ENCODE peak calls at places on chromosome 2, in seven cellular contexts. X, H, C, L, G, I and K are unnamed samples.

GRCh38 chr2:216606551-216607527 is 26.4 kb upstream of the IGFBP2 start:
- DNase-seq in X (no peak), H (peak; percentile 25), C (no peak), L (no peak), G (no peak), I (no peak), K (no peak)

GRCh38 chr2:24152413-24153197 is 22.2 kb upstream of the FAM228A start:
- DNase-seq in X (no peak), H (no peak), C (no peak), L (no peak), G (no peak), I (no peak), K (no peak)

GRCh38 chr2:29920130-29920577 is 1.2 kb downstream of the ALK start:
- DNase-seq in X (peak; percentile 31), H (peak; percentile 15), C (no peak), L (peak; percentile 45), G (peak; percentile 51), I (no peak), K (peak; percentile 45)

GRCh38 chr2:240885566-240885965 is 10.4 kb downstream of the MAB21L4 start:
- DNase-seq in X (no peak), H (no peak), C (no peak), L (no peak), G (no peak), I (no peak), K (no peak)

GRCh38 chr2:95314964-95315611 is 17.9 kb downstream of the KCNIP3 start:
- DNase-seq in X (no peak), H (no peak), C (no peak), L (peak; percentile 30), G (no peak), I (no peak), K (peak; percentile 65)

GRCh38 chr2:139411236-139411635 is 631.0 kb upstream of the NXPH2 start:
- DNase-seq in X (no peak), H (no peak), C (no peak), L (no peak), G (no peak), I (no peak), K (no peak)

GRCh38 chr2:71530246-71530986 is 77.1 kb downstream of the DYSF start:
- DNase-seq in X (peak; percentile 20), H (no peak), C (no peak), L (peak; percentile 76), G (no peak), I (no peak), K (no peak)

GRCh38 chr2:151872468-151872867 is 44.2 kb upstream of the ARL5A start:
- DNase-seq in X (no peak), H (no peak), C (no peak), L (no peak), G (no peak), I (no peak), K (no peak)

GRCh38 chr2:68755071-68755470 is 20.5 kb downstream of the ARHGAP25 start:
- DNase-seq in X (no peak), H (no peak), C (no peak), L (peak; percentile 23), G (no peak), I (no peak), K (no peak)

GRCh38 chr2:190318931-190319556 is 582 bp downstream of the HIBCH start:
- DNase-seq in X (no peak), H (peak; percentile 12), C (no peak), L (no peak), G (no peak), I (no peak), K (no peak)

GRCh38 chr2:19677215-19677777 is 224.5 kb downstream of the TTC32 start:
- DNase-seq in X (no peak), H (no peak), C (no peak), L (no peak), G (no peak), I (no peak), K (no peak)

GRCh38 chr2:164714471-164714870 is 93.2 kb upstream of the GRB14 start:
- DNase-seq in X (no peak), H (no peak), C (no peak), L (no peak), G (no peak), I (no peak), K (no peak)
- TF ChIP-seq CTCF in X (no peak), H (no peak), C (no peak), L (no peak), G (no peak), I (no peak), K (no peak)

DNA sequence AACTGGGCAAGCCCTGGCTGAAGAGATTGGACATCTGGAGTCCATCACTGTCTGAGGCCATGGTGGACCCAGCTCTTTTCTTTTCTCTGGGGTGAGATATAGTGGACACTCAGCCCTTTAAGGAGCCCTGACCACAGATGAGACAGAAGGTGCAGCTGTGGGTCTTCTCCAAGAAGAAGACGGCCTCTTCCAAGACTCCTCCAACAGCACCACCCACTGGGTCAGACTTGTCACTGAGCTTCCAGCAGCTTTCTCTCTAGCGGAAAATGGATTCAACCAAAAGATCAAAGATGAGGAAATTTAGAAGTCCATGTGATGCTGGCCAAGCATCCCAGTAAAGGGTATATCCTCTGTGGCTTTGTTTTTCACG is 27.3 kb downstream of the TWIST2 start:
- DNase-seq in X (no peak), H (no peak), C (no peak), L (peak; percentile 36), G (no peak), I (no peak), K (peak; percentile 22)
- TF ChIP-seq CTCF in X (peak; percentile 24), H (no peak), C (no peak), L (peak; percentile 10), G (no peak), I (no peak), K (no peak)

DNA sequence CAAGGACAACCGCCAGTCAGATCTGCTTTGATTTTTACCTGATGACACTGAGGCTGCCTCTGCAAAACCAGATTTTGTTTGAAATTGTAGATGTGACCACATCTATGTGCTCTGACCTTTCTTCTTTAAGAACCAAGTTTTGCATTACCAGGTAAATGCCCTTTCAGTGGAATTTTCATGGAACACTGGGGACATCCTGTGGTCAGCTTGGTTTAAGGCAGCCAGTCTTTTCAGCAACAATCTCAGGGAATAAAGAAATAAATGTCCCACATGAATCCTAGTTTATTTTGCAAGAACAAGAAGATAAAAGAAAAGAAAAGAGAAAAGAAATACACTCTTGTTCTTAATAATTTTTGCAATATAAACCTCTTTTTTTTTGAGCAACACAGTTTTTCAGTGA is 90.6 kb downstream of the POU3F3 start:
- DNase-seq in X (peak; percentile 18), H (no peak), C (no peak), L (peak; percentile 0), G (no peak), I (no peak), K (no peak)
- TF ChIP-seq CTCF in X (peak; percentile 66), H (no peak), C (peak; percentile 20), L (no peak), G (peak; percentile 29), I (peak; percentile 24), K (no peak)

DNA sequence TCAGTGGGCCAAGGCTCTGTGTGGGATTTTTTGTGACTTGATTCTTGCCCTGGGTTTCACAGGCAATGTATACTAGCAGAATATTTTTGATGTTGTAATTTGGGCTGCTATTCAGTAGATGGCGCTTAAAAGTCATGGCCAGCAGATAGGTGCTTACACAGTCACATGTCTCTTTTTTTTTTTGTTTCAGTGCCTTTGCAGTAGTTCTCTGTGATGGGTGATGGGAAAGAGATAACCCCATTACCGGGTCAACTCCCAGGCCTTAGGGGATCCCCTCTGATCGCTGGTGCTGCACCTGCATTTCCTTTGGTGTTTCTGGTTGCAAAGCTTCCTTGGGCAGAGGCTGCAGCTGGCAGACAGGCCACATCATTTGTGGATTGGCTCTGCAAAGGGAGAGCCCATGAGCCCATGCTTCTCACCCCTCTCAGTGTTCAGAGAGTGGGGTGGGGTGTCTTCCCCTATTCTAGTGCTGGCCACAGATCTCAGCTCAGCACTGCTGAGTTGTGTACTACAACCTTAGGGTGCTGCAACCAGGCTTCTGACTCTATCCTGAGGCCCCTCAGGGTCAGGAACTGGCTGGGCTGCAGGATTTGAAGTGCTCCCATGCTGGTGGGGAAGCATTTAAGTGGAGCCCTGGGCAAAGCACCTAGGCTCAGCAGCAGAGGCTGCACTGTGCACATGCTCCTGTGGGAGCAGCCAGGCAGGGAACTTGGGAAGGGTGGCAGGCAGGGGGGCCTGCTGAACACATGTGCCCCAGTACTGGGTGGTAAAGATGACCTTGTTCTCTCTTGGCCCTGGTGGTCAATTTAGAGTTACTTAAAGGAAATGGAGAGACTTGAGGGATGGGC is 219.8 kb upstream of the SPHKAP start:
- DNase-seq in X (no peak), H (no peak), C (no peak), L (no peak), G (no peak), I (no peak), K (no peak)
- TF ChIP-seq CTCF in X (no peak), H (no peak), C (no peak), L (no peak), G (no peak), I (peak; percentile 47), K (no peak)

DNA sequence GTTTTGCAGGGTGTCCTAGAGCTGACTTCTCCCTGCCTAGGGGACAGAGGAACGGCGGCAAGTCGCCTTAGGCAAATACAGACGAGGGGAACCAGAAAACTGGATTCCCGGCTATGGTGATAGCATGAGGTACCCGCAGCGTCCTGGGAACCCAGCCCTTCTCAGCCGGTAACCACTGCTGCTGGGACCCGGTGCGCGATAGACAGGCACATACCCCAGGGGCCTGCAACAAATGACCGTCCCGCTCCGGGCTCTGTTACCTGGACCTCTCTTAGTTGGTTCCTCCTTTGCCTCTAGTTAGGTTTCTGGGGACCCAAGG is 643 bp upstream of the SERPINE2 start:
- DNase-seq in X (no peak), H (no peak), C (no peak), L (no peak), G (no peak), I (no peak), K (no peak)
- TF ChIP-seq CTCF in X (no peak), H (no peak), C (no peak), L (no peak), G (no peak), I (no peak), K (no peak)

DNA sequence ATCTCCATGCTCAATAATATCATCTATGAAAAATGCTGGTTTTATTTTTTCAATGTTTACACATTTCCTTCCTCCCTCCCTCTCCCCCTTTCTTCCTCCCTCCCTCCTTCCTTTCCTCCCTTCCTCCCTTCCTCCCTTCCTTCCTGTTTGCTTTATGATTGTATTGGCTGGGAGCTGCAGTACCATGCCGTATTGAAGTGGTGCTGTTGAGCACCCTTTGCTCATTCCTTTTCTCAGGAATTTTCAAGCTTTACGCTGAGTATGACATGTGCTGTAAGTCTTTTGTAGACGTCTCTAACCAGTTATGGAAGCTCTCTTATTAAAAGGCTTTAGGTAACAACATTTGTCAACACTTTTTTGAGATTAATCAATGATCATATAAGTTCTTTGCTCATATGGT is 100.4 kb downstream of the SNTG2 start:
- DNase-seq in X (peak; percentile 8), H (no peak), C (no peak), L (peak; percentile 30), G (no peak), I (no peak), K (no peak)
- TF ChIP-seq CTCF in X (peak; percentile 31), H (no peak), C (no peak), L (peak; percentile 20), G (no peak), I (peak; percentile 19), K (no peak)

DNA sequence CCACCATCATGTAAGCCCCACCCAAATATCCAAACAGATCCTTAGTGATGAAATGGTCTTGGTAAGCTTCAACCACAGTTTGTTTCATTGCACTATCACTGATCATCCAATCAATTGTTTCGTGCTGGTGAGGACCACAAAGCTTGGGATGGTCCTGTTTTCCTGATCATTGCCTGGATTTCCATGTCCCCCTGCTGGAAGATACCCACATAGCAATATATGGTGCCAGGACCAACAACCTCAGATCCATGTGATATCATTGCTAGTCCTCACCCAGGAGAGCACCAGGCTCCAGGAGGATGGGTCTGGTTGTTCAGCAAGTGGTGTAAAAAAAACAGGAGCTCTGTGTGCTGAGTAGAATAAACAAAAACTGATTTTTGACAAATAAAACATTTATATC is 206.5 kb upstream of the SH3BP4 start:
- DNase-seq in X (no peak), H (no peak), C (no peak), L (no peak), G (no peak), I (no peak), K (no peak)
- TF ChIP-seq CTCF in X (no peak), H (no peak), C (no peak), L (peak; percentile 13), G (no peak), I (peak; percentile 21), K (no peak)